ENCODE peak calls at places on chromosomes 7 and 10, in six cellular contexts. I is A549, X is GM12878, D is IMR-90, Q is K562, E is HepG2. V is an unnamed sample.

GRCh38 chr10:47374611-47375536 is 9.2 kb downstream of the ZNF488 start:
- DNase-seq in I (no peak), X (no peak), D (peak), Q (no peak), E (no peak), V (no peak)

GRCh38 chr7:35248576-35249536 is 5.0 kb downstream of the TBX20 start:
- DNase-seq in I (no peak), X (no peak), D (no peak), Q (no peak), E (no peak), V (no peak)

GRCh38 chr10:35641430-35642015 is 573 bp downstream of the FZD8 start:
- DNase-seq in I (peak), X (no peak), D (peak), Q (peak), E (no peak), V (no peak)

GRCh38 chr7:155829796-155830470 is 17.7 kb upstream of the SHH start:
- DNase-seq in I (peak), X (no peak), D (no peak), Q (no peak), E (no peak), V (no peak)

GRCh38 chr7:137626469-137627067 is 220.2 kb downstream of the DGKI start:
- DNase-seq in I (peak), X (peak), D (peak), Q (peak), E (peak), V (peak)

GRCh38 chr10:95655571-95656290 is 780 bp downstream of the ALDH18A1 start:
- DNase-seq in I (peak), X (peak), D (peak), Q (peak), E (peak), V (no peak)

GRCh38 chr10:124181656-124182055 is 88.3 kb upstream of the CHST15 start:
- DNase-seq in I (no peak), X (no peak), D (no peak), Q (no peak), E (no peak), V (no peak)

GRCh38 chr10:96390460-96390864 is 31.7 kb upstream of the OPALIN start:
- DNase-seq in I (no peak), X (no peak), D (no peak), Q (no peak), E (no peak), V (no peak)

GRCh38 chr7:30894866-30895408 is 16.7 kb upstream of the AQP1 start:
- DNase-seq in I (no peak), X (no peak), D (no peak), Q (no peak), E (no peak), V (no peak)

GRCh38 chr7:135320277-135320676 is 86.6 kb downstream of the STRA8 start:
- DNase-seq in I (peak), X (no peak), D (peak), Q (no peak), E (no peak), V (no peak)

GRCh38 chr10:14584643-14585042 is 190.1 kb downstream of the FAM107B start:
- DNase-seq in I (no peak), X (no peak), D (no peak), Q (no peak), E (no peak), V (no peak)

GRCh38 chr10:36281871-36282331 is 639.8 kb upstream of the FZD8 start:
- DNase-seq in I (peak), X (no peak), D (peak), Q (no peak), E (no peak), V (no peak)

GRCh38 chr10:78727251-78727650 is 341.5 kb upstream of the ZMIZ1 start:
- DNase-seq in I (no peak), X (no peak), D (no peak), Q (no peak), E (no peak), V (no peak)

GRCh38 chr10:6228647-6229046 is 25.9 kb downstream of the PFKFB3 start:
- DNase-seq in I (no peak), X (no peak), D (no peak), Q (no peak), E (no peak), V (no peak)

GRCh38 chr7:10802526-10802925 is 171.1 kb upstream of the PHF14 start:
- DNase-seq in I (no peak), X (no peak), D (peak), Q (no peak), E (no peak), V (no peak)

GRCh38 chr10:79144341-79145173 is 75.8 kb downstream of the ZMIZ1 start:
- DNase-seq in I (no peak), X (no peak), D (no peak), Q (no peak), E (no peak), V (no peak)

GRCh38 chr7:24920702-24921679 is 59.0 kb downstream of the OSBPL3 start:
- DNase-seq in I (no peak), X (no peak), D (no peak), Q (peak), E (no peak), V (no peak)

GRCh38 chr7:138239244-138239643 is 163.0 kb downstream of the AKR1D1 start:
- DNase-seq in I (peak), X (no peak), D (no peak), Q (peak), E (no peak), V (no peak)

GRCh38 chr7:151831606-151832005 is 45.3 kb downstream of the PRKAG2 start:
- DNase-seq in I (no peak), X (no peak), D (no peak), Q (no peak), E (no peak), V (no peak)

GRCh38 chr10:50625663-50626062 is 1.9 kb upstream of the SGMS1 start:
- DNase-seq in I (no peak), X (no peak), D (no peak), Q (no peak), E (no peak), V (no peak)

GRCh38 chr10:88392222-88392621 is 190.9 kb downstream of the RNLS start:
- DNase-seq in I (no peak), X (peak), D (no peak), Q (no peak), E (no peak), V (no peak)

GRCh38 chr10:119724630-119725549 is 960 bp upstream of the INPP5F start:
- DNase-seq in I (no peak), X (no peak), D (peak), Q (peak), E (peak), V (peak)

GRCh38 chr10:129854796-129855705 is 109.0 kb downstream of the EBF3 start:
- DNase-seq in I (no peak), X (no peak), D (no peak), Q (no peak), E (no peak), V (no peak)

GRCh38 chr7:2820508-2820934 is 23.6 kb downstream of the GNA12 start:
- DNase-seq in I (peak), X (no peak), D (peak), Q (no peak), E (peak), V (no peak)

GRCh38 chr10:86632951-86633350 is 21.4 kb upstream of the OPN4 start:
- DNase-seq in I (no peak), X (no peak), D (no peak), Q (no peak), E (peak), V (no peak)

GRCh38 chr10:17470246-17470645 is 15.9 kb upstream of the ST8SIA6 start:
- DNase-seq in I (no peak), X (no peak), D (no peak), Q (no peak), E (no peak), V (no peak)

GRCh38 chr7:71424166-71424803 is 292.3 kb downstream of the GALNT17 start:
- DNase-seq in I (no peak), X (no peak), D (no peak), Q (no peak), E (no peak), V (no peak)

GRCh38 chr7:71710442-71710841 is 578.5 kb downstream of the GALNT17 start:
- DNase-seq in I (no peak), X (no peak), D (no peak), Q (no peak), E (no peak), V (no peak)

GRCh38 chr10:71505366-71505760 is 108.6 kb downstream of the CDH23 start:
- DNase-seq in I (no peak), X (no peak), D (no peak), Q (no peak), E (no peak), V (no peak)

DNA sequence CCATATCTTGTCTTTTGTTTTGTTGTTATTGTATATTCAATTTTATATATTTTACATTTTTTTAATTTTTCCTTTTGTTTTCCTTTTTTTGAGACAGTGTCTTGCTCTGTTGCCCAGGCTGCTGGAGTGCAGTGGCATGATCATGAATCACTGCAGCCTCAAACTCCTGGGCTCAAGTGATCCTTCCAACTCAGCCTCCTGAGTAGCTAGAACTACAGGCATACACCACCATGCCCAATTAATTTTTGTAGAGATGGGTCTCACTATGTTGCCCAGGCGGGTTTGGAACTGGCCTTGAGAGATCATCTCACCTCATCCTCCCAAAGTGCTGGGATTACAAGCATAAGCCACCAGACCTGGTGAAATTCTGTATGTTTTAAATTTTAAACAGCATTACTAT is 25.4 kb upstream of the TNKS2 start:
- DNase-seq in I (no peak), X (no peak), D (no peak), Q (no peak), E (no peak), V (no peak)
- TF ChIP-seq BHLHE40 in I (no peak), X (no peak), D (no peak), Q (no peak), E (no peak), V (no peak)

DNA sequence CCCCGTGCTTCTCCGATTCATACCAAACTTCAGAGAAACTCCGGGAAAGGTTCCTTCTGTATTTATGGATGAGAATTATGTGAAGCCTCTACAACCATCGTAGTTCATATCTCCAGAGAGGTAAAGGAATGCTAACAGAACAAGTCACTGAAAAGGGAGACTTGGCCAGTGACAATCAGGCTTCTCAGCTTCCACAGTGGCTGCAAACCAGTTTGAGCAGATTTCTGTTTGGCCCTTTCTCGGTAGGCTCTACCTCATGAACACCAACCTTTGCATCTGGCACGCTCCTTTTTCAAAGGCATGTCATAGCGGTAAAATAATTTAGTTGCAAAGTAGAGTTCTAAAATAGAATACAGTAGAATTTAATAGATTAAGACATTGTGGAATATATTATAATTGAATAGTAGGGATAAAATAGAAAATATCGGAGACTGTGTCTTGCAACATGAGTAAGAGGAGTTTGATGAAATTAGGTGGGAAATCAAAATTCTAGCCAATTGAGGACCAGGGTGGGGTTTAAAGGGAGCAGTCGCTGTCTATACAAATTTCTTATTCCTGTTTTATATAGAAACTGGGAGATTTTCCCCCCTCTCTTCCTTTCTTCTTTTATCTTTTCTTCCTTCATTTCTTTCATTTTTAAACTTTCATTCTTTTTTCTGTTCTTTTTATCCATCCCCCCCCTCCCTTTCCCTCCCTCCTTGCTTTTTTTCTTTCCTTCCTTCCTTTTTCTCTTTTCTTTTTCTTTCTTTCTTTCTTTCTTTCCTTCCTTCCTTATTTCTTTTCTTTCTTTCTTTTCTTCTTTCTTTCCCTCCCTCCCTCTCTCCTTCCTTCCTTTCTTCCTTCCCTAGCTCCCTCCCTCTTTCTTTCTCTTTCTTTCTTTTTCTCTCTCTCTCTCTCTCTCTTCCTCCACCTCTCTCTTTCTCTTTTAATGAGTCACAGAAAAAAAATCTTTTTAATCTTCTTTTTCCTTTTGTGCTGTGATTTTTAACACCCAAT is 161.5 kb upstream of the KLF6 start:
- DNase-seq in I (no peak), X (no peak), D (no peak), Q (no peak), E (no peak), V (no peak)
- TF ChIP-seq BHLHE40 in I (no peak), X (no peak), D (no peak), Q (no peak), E (no peak), V (no peak)

GRCh38 chr7:101635484-101635883 is 6.4 kb upstream of the MYL10 start:
- DNase-seq in I (no peak), X (no peak), D (no peak), Q (no peak), E (no peak), V (no peak)
- TF ChIP-seq BHLHE40 in I (no peak), X (no peak), D (no peak), Q (no peak), E (no peak), V (no peak)

GRCh38 chr7:55054758-55055157 is 35.9 kb downstream of the EGFR start:
- DNase-seq in I (no peak), X (no peak), D (no peak), Q (no peak), E (no peak), V (no peak)
- TF ChIP-seq BHLHE40 in I (no peak), X (no peak), D (no peak), Q (no peak), E (no peak), V (no peak)

DNA sequence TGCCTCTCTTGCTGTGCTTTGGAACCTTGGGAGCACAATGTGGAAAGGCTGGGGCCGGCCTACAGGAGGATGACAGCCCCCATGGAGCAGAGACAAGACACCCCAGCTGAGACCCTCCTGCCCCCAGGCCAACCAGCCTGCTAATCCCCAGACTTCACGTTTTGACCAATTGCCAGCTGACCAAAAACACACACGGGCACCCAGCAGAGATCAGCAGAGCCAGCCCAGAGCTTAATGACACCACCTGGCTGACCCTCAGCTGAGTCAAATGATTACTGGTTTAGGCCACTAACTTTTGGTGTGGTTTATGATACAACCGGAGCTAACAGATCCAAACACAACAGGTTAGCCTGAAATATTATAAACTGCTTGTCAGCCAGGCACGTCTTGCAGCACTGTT is 111.2 kb upstream of the KIF5B start:
- DNase-seq in I (no peak), X (peak), D (no peak), Q (no peak), E (no peak), V (no peak)
- TF ChIP-seq BHLHE40 in I (no peak), X (no peak), D (no peak), Q (no peak), E (no peak), V (no peak)

DNA sequence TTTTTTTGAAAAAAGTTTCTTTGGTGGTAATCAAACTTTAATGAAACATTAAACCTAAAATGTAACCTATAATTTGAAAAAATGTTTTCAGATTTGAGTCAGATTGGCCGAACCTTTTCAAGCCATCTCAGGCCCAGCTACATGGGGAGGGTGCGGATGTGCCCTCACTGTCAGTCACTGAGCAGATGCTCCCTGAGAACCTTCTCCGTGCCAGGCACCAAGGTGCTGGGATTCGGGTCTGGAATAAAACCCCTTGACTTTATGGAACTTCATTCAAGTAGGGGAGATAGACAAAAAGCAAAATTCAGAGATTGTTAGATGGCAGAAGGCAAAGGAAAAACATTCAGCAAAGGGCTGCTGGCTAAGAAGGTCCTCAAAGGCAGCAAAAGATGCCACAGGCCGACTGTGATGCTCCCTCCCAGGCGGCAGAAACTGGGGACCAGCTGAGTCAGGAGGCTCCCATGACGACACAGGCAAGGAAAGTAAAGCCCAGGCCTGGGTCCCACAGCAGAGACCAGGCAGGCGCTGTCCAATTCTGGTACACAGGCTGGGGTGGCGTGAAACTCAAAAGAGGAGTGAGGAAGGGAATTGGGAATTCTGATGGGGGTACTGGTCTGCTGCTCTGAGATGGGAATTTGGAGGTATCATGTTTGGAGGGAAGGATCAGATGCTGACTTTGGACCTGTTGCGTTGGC is 82.2 kb upstream of the DDC start:
- DNase-seq in I (no peak), X (no peak), D (no peak), Q (no peak), E (no peak), V (no peak)
- TF ChIP-seq BHLHE40 in I (no peak), X (no peak), D (no peak), Q (no peak), E (no peak), V (no peak)

DNA sequence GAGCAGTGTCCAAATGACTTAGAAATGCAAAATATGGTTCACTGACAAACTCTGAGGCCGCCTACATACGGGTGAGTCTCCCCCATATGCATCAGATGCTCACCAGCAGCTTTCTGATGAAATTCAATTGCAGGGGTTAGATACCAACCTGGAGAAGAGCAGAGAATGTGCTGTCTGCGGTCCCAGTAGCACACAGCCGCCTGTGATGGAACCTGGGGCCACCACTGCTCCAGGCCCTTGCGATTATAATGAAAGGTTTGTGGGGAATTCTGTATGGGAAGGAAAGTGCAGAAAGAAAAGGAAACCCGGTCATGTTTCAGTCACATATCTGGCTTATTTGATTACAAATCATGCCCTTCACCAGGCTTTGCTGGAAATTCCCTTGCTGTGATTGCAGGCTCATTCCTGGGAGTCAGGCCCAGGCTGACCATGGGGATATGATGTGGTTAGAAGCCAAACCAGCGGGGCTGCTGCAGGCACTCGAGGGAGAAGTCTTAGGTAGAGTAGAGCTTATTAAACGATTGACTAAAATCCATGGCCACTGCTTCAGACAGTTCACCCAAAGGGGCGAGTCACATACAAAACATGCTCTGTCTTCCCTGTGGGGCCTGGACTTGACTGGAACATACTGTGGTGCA is 16.4 kb downstream of the PKD1L1 start:
- DNase-seq in I (no peak), X (no peak), D (peak), Q (no peak), E (no peak), V (no peak)
- TF ChIP-seq BHLHE40 in I (no peak), X (no peak), D (no peak), Q (no peak), E (no peak), V (no peak)